ENCODE peak calls at places on chromosomes 2 and 18, in nine cellular contexts. P is stimulated activated CD4-positive, alpha-beta T cell treated with anti-CD3 and anti-CD28 coated beads, Interleukin-2, amount 100 ng/mL, for 48 hours; T is skeletal muscle cell; M is cardiac muscle cell; A is stimulated activated CD8-positive, alpha-beta memory T cell treated with anti-CD3 and anti-CD28 coated beads, Interleukin-7, amount 100 ng/mL, for 1 hour; D is posterior cingulate gyrus; O is GM12865; R is dermis microvascular lymphatic vessel endothelial cell; B is CD8-positive, alpha-beta T cell. Y is an unnamed sample.

GRCh38 chr2:191645807-191646611 is 31.9 kb upstream of the NABP1 start:
- DNase-seq in P (no peak), T (no peak), M (no peak), A (no peak), D (no peak), O (no peak), R (no peak), B (no peak), Y (no peak)

GRCh38 chr2:25063876-25064660 is 22.2 kb downstream of the EFR3B start:
- DNase-seq in P (no peak), T (no peak), M (no peak), A (no peak), D (peak), O (peak), R (no peak), B (no peak), Y (no peak)

GRCh38 chr2:30209227-30209626 is 22.1 kb upstream of the LBH start:
- DNase-seq in P (no peak), T (no peak), M (no peak), A (no peak), D (no peak), O (no peak), R (no peak), B (peak), Y (no peak)

GRCh38 chr2:172299741-172300140 is 127.6 kb upstream of the ITGA6 start:
- DNase-seq in P (no peak), T (peak), M (no peak), A (no peak), D (no peak), O (no peak), R (peak), B (no peak), Y (peak)

GRCh38 chr2:98913916-98914712 is 21.9 kb downstream of the CRACDL start:
- DNase-seq in P (no peak), T (no peak), M (no peak), A (no peak), D (no peak), O (no peak), R (no peak), B (no peak), Y (no peak)

GRCh38 chr2:171400395-171400794 is 33.4 kb downstream of the METTL8 start:
- DNase-seq in P (no peak), T (no peak), M (no peak), A (no peak), D (no peak), O (no peak), R (no peak), B (no peak), Y (no peak)

GRCh38 chr18:48859311-48860275 is 91.2 kb downstream of the SMAD7 start:
- DNase-seq in P (no peak), T (no peak), M (peak), A (no peak), D (peak), O (no peak), R (no peak), B (no peak), Y (no peak)

GRCh38 chr2:203662963-203663362 is 43.5 kb upstream of the CD28 start:
- DNase-seq in P (no peak), T (no peak), M (no peak), A (no peak), D (no peak), O (no peak), R (no peak), B (no peak), Y (no peak)

GRCh38 chr2:184920451-184920965 is 322.2 kb downstream of the ZNF804A start:
- DNase-seq in P (no peak), T (no peak), M (peak), A (no peak), D (no peak), O (no peak), R (no peak), B (no peak), Y (no peak)

GRCh38 chr2:62475172-62476011 is 30.6 kb downstream of the TMEM17 start:
- DNase-seq in P (no peak), T (no peak), M (peak), A (no peak), D (peak), O (no peak), R (peak), B (no peak), Y (peak)

GRCh38 chr2:187917535-187917934 is 363.3 kb upstream of the TFPI start:
- DNase-seq in P (no peak), T (no peak), M (no peak), A (no peak), D (no peak), O (no peak), R (no peak), B (no peak), Y (no peak)

GRCh38 chr2:62231541-62231940 is 35.6 kb downstream of the B3GNT2 start:
- DNase-seq in P (no peak), T (no peak), M (peak), A (no peak), D (no peak), O (no peak), R (no peak), B (no peak), Y (no peak)

GRCh38 chr2:118266086-118266485 is 177.8 kb downstream of the INSIG2 start:
- DNase-seq in P (no peak), T (no peak), M (no peak), A (no peak), D (no peak), O (no peak), R (no peak), B (no peak), Y (no peak)

GRCh38 chr18:74610216-74610615 is 12.5 kb downstream of the ZNF407 start:
- DNase-seq in P (no peak), T (no peak), M (no peak), A (no peak), D (no peak), O (peak), R (no peak), B (no peak), Y (no peak)

GRCh38 chr2:186726938-186727337 is 33.1 kb downstream of the FAM171B start:
- DNase-seq in P (no peak), T (peak), M (no peak), A (no peak), D (no peak), O (no peak), R (no peak), B (no peak), Y (no peak)

GRCh38 chr2:58228272-58228671 is 12.9 kb downstream of the FANCL start:
- DNase-seq in P (no peak), T (no peak), M (no peak), A (no peak), D (no peak), O (no peak), R (no peak), B (no peak), Y (no peak)

GRCh38 chr2:10084567-10084910 is 4.3 kb upstream of the CYS1 start:
- DNase-seq in P (no peak), T (no peak), M (no peak), A (no peak), D (no peak), O (no peak), R (no peak), B (no peak), Y (no peak)

GRCh38 chr2:33023732-33024301 is 77.1 kb downstream of the LTBP1 start:
- DNase-seq in P (no peak), T (no peak), M (no peak), A (no peak), D (no peak), O (no peak), R (no peak), B (no peak), Y (no peak)

GRCh38 chr2:74439373-74440004 is 2.2 kb downstream of the RTKN start:
- DNase-seq in P (no peak), T (no peak), M (no peak), A (no peak), D (no peak), O (no peak), R (no peak), B (no peak), Y (no peak)

GRCh38 chr2:24492283-24493272 is 1.5 kb downstream of the NCOA1 start:
- DNase-seq in P (no peak), T (no peak), M (no peak), A (no peak), D (no peak), O (peak), R (no peak), B (no peak), Y (peak)